ENCODE peak calls at places on chromosome 18, in six cellular contexts. T is GM20000, G is coronary artery, K is AG04449, X is neural progenitor cell, V is esophagus squamous epithelium. W is an unnamed sample.

GRCh38 chr18:62720048-62720447 is 4.7 kb downstream of the PHLPP1 start:
- DNase-seq in T (no peak), G (no peak), K (no peak), X (no peak), V (no peak), W (no peak)

GRCh38 chr18:50280707-50281294 is 522 bp downstream of the MBD1 start:
- DNase-seq in T (no peak), G (no peak), K (no peak), X (no peak), V (no peak), W (no peak)

GRCh38 chr18:23758281-23758680 is 69.0 kb downstream of the LAMA3 start:
- DNase-seq in T (no peak), G (no peak), K (no peak), X (no peak), V (no peak), W (no peak)

GRCh38 chr18:49514577-49514976 is 27.5 kb upstream of the C18orf32 start:
- DNase-seq in T (no peak), G (no peak), K (no peak), X (no peak), V (no peak), W (no peak)

GRCh38 chr18:41906528-41907256 is 48.3 kb upstream of the PIK3C3 start:
- DNase-seq in T (peak; percentile 49), G (no peak), K (peak; percentile 7), X (peak; percentile 59), V (no peak), W (no peak)

GRCh38 chr18:49725809-49726514 is 87.4 kb downstream of the ACAA2 start:
- DNase-seq in T (no peak), G (no peak), K (peak; percentile 93), X (peak; percentile 83), V (no peak), W (no peak)

GRCh38 chr18:61865466-61866165 is 27.2 kb downstream of the RNF152 start:
- DNase-seq in T (no peak), G (no peak), K (no peak), X (peak; percentile 25), V (no peak), W (no peak)

GRCh38 chr18:22172594-22173049 is 3.2 kb downstream of the GATA6 start:
- DNase-seq in T (no peak), G (no peak), K (no peak), X (no peak), V (no peak), W (no peak)

GRCh38 chr18:23059541-23060465 is 75.5 kb upstream of the CABLES1 start:
- DNase-seq in T (no peak), G (no peak), K (no peak), X (no peak), V (no peak), W (no peak)

GRCh38 chr18:36451454-36452251 is 154.1 kb downstream of the FHOD3 start:
- DNase-seq in T (no peak), G (no peak), K (no peak), X (no peak), V (no peak), W (no peak)

GRCh38 chr18:8988262-8988871 is 114.1 kb upstream of the NDUFV2 start:
- DNase-seq in T (peak; percentile 79), G (no peak), K (no peak), X (peak; percentile 88), V (no peak), W (no peak)

GRCh38 chr18:22363867-22364463 is 53.8 kb downstream of the CTAGE1 start:
- DNase-seq in T (no peak), G (no peak), K (no peak), X (no peak), V (no peak), W (no peak)

GRCh38 chr18:29549759-29550158 is 1372.8 kb upstream of the CDH2 start:
- DNase-seq in T (no peak), G (no peak), K (no peak), X (no peak), V (no peak), W (no peak)

GRCh38 chr18:57813245-57813644 is 10.1 kb upstream of the ATP8B1 start:
- DNase-seq in T (no peak), G (no peak), K (peak; percentile 92), X (no peak), V (no peak), W (no peak)

GRCh38 chr18:6219116-6219717 is 195.5 kb downstream of the L3MBTL4 start:
- DNase-seq in T (peak; percentile 46), G (no peak), K (peak; percentile 5), X (peak; percentile 87), V (no peak), W (no peak)

GRCh38 chr18:62660741-62661140 is 54.6 kb upstream of the PHLPP1 start:
- DNase-seq in T (no peak), G (no peak), K (no peak), X (no peak), V (no peak), W (no peak)

GRCh38 chr18:5879479-5879882 is 15.8 kb downstream of the TMEM200C start:
- DNase-seq in T (peak; percentile 26), G (no peak), K (peak; percentile 17), X (peak; percentile 31), V (no peak), W (no peak)

GRCh38 chr18:80229766-80230745 is 17.3 kb downstream of the PARD6G start:
- DNase-seq in T (no peak), G (no peak), K (no peak), X (no peak), V (no peak), W (no peak)

GRCh38 chr18:2173464-2173863 is 397.8 kb downstream of the METTL4 start:
- DNase-seq in T (no peak), G (no peak), K (peak; percentile 4), X (no peak), V (no peak), W (no peak)

GRCh38 chr18:41075212-41075611 is 879.8 kb upstream of the PIK3C3 start:
- DNase-seq in T (no peak), G (no peak), K (peak; percentile 60), X (peak; percentile 11), V (no peak), W (no peak)

GRCh38 chr18:8675057-8675456 is 30.3 kb upstream of the MTCL1 start:
- DNase-seq in T (no peak), G (no peak), K (no peak), X (no peak), V (no peak), W (no peak)

GRCh38 chr18:13375302-13376255 is 157.0 kb downstream of the LDLRAD4 start:
- DNase-seq in T (peak; percentile 84), G (peak; percentile 90), K (peak; percentile 62), X (no peak), V (no peak), W (peak; percentile 61)

GRCh38 chr18:3790702-3791101 is 340.7 kb downstream of the TGIF1 start:
- DNase-seq in T (no peak), G (no peak), K (no peak), X (no peak), V (no peak), W (no peak)

GRCh38 chr18:62323483-62324354 is 1.4 kb upstream of the TNFRSF11A start:
- DNase-seq in T (no peak), G (no peak), K (no peak), X (no peak), V (no peak), W (no peak)

GRCh38 chr18:35457140-35457704 is 40.5 kb downstream of the INO80C start:
- DNase-seq in T (no peak), G (no peak), K (no peak), X (no peak), V (no peak), W (no peak)

GRCh38 chr18:42392416-42392815 is 437.4 kb downstream of the PIK3C3 start:
- DNase-seq in T (no peak), G (no peak), K (no peak), X (no peak), V (no peak), W (no peak)

DNA sequence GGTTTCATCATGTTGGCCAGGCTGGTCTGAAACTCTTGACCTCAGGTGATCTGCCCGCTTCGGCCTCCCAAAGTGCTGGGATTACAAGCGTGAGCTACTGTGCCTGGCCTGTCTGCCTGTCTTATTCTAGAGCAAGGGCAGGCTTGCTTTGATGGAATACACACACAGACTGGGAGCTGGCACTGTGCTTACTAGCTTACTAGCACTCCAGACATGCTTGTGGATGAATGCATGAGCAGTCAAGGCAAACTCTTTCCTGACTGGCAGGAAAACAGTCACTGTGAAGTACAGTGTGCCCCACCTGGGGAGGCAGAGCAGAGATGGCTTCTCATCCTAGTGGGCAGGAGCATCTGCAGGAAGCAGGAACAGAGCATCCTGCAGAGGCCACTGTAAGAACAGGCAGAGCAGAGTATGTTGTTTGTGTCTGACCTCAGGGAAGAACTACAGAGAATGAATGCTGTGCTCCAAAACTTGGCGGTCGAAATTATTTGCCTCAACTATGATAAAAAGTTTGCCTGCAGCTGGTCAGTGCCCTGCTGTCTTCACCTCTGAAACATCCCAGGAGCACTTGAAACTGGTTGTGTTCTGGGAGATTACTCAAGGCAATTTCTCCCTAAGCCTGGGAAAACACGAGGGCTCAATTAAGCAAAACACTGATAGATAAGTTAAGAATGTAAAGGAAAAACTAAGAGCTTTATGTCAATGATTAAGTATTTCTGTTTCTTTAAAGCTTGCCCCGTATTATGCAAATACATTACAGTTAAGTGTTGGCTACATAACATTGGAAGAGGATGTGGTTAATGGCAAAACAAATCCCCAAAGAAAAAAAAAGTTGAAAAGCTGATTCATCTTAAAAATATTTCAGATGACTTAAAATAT is 102.4 kb downstream of the VAPA start:
- DNase-seq in T (no peak), G (no peak), K (peak; percentile 98), X (no peak), V (no peak), W (no peak)
- TF ChIP-seq CTCF in T (no peak), G (no peak), K (peak; percentile 70), X (no peak), V (peak; percentile 26), W (no peak)

DNA sequence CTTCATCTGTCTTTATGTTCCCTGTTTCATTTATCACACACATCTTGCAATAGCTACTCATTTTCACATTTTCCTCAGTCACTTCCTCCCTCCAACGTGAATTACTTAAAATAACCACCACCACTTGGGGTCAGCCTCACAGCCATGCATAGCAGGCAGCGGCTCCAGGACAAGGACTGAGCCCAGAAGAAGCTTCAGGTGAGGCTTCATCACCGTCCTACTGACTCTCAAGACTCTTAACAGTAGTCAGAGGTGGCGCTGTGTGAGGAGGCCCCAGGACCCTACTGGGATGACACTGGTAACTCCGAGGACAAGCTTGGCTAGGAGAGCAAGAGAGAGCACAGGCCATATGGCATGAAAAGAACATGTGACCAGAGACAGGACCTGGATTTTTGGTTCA is 15.5 kb upstream of the ST8SIA5 start:
- DNase-seq in T (no peak), G (no peak), K (no peak), X (no peak), V (no peak), W (no peak)
- TF ChIP-seq CTCF in T (no peak), G (no peak), K (no peak), X (no peak), V (no peak), W (no peak)

GRCh38 chr18:32550958-32551357 is 80.3 kb upstream of the GAREM1 start:
- DNase-seq in T (no peak), G (no peak), K (no peak), X (peak; percentile 68), V (no peak), W (no peak)
- TF ChIP-seq CTCF in T (no peak), G (no peak), K (no peak), X (peak; percentile 45), V (no peak), W (no peak)

GRCh38 chr18:48410095-48410920 is 1.1 kb upstream of the ZBTB7C start:
- DNase-seq in T (peak; percentile 94), G (peak; percentile 95), K (no peak), X (peak; percentile 95), V (peak; percentile 9), W (peak; percentile 83)
- TF ChIP-seq CTCF in T (no peak), G (no peak), K (no peak), X (no peak), V (no peak), W (no peak)